ENCODE peak calls at places on chromosome 10, in five cellular contexts. One of them, this sample, is unnamed.
A peak's percentile ranks its signal among the peaks of the same experiment; 100 is the strongest.

GRCh38 chr10:79161557-79161956 is 92.8 kb downstream of the ZMIZ1 start:
- DNase-seq in GM03348: no peak
- DNase-seq in AG08395: no peak
- DNase-seq in activated T-cell treated with anti-CD3 and anti-CD28 coated beads for 4 hours: no peak
- DNase-seq in NCI-H510A: no peak
- DNase-seq in this sample: no peak

GRCh38 chr10:28872592-28873165 is 195.4 kb downstream of the BAMBI start:
- DNase-seq in GM03348: no peak
- DNase-seq in AG08395: no peak
- DNase-seq in activated T-cell treated with anti-CD3 and anti-CD28 coated beads for 4 hours: no peak
- DNase-seq in NCI-H510A: no peak
- DNase-seq in this sample: no peak

GRCh38 chr10:46528171-46528671 is 28.2 kb downstream of the GPRIN2 start:
- DNase-seq in GM03348: no peak
- DNase-seq in AG08395: no peak
- DNase-seq in activated T-cell treated with anti-CD3 and anti-CD28 coated beads for 4 hours: no peak
- DNase-seq in NCI-H510A: no peak
- DNase-seq in this sample: no peak

GRCh38 chr10:60444494-60445064 is 54.9 kb upstream of the ANK3 start:
- DNase-seq in GM03348: peak; percentile 28
- DNase-seq in AG08395: no peak
- DNase-seq in activated T-cell treated with anti-CD3 and anti-CD28 coated beads for 4 hours: no peak
- DNase-seq in NCI-H510A: no peak
- DNase-seq in this sample: peak; percentile 1

GRCh38 chr10:59265140-59265539 is 88.7 kb downstream of the PHYHIPL start:
- DNase-seq in GM03348: peak; percentile 31
- DNase-seq in AG08395: no peak
- DNase-seq in activated T-cell treated with anti-CD3 and anti-CD28 coated beads for 4 hours: no peak
- DNase-seq in NCI-H510A: no peak
- DNase-seq in this sample: no peak

GRCh38 chr10:12259988-12260387 is 64.0 kb downstream of the CDC123 start:
- DNase-seq in GM03348: no peak
- DNase-seq in AG08395: no peak
- DNase-seq in activated T-cell treated with anti-CD3 and anti-CD28 coated beads for 4 hours: no peak
- DNase-seq in NCI-H510A: no peak
- DNase-seq in this sample: no peak

GRCh38 chr10:20118119-20118518 is 301.9 kb downstream of the PLXDC2 start:
- DNase-seq in GM03348: no peak
- DNase-seq in AG08395: no peak
- DNase-seq in activated T-cell treated with anti-CD3 and anti-CD28 coated beads for 4 hours: no peak
- DNase-seq in NCI-H510A: no peak
- DNase-seq in this sample: no peak

GRCh38 chr10:70578371-70578947 is 24.1 kb downstream of the PRF1 start:
- DNase-seq in GM03348: peak; percentile 36
- DNase-seq in AG08395: no peak
- DNase-seq in activated T-cell treated with anti-CD3 and anti-CD28 coated beads for 4 hours: peak; percentile 60
- DNase-seq in NCI-H510A: no peak
- DNase-seq in this sample: no peak

GRCh38 chr10:100370561-100370975 is 23.5 kb downstream of the SCD start:
- DNase-seq in GM03348: peak; percentile 47
- DNase-seq in AG08395: peak; percentile 55
- DNase-seq in activated T-cell treated with anti-CD3 and anti-CD28 coated beads for 4 hours: no peak
- DNase-seq in NCI-H510A: no peak
- DNase-seq in this sample: peak; percentile 3